ENCODE peak calls at places on chromosomes 12 and 14, in nine cellular contexts. One of them, this sample, is unnamed. For H3K36me3, the result is how much of the 10 kb centered on the place peaks cover.

GRCh38 chr14:67425603-67426002 is 13.6 kb upstream of the PLEK2 start:
- DNase-seq in uterus: no peak
- DNase-seq in lung: no peak
- DNase-seq in left ventricle myocardium inferior: no peak
- DNase-seq in K562: peak
- DNase-seq in upper lobe of right lung: no peak
- DNase-seq in bronchial epithelial cell: no peak
- DNase-seq in effector memory CD4-positive, alpha-beta T cell: no peak
- DNase-seq in HCT116: no peak
- DNase-seq in this sample: no peak

GRCh38 chr14:62844546-62844945 is 200.7 kb downstream of the KCNH5 start:
- DNase-seq in HCT116: no peak
- DNase-seq in uterus: no peak
- DNase-seq in upper lobe of right lung: no peak
- DNase-seq in K562: no peak
- DNase-seq in left ventricle myocardium inferior: no peak
- DNase-seq in lung: no peak
- DNase-seq in bronchial epithelial cell: no peak
- DNase-seq in effector memory CD4-positive, alpha-beta T cell: no peak
- DNase-seq in this sample: no peak

GRCh38 chr12:69388371-69388770 is 28.8 kb downstream of the YEATS4 start:
- DNase-seq in upper lobe of right lung: no peak
- DNase-seq in K562: no peak
- DNase-seq in bronchial epithelial cell: peak
- DNase-seq in lung: no peak
- DNase-seq in HCT116: peak
- DNase-seq in effector memory CD4-positive, alpha-beta T cell: no peak
- DNase-seq in left ventricle myocardium inferior: no peak
- DNase-seq in uterus: no peak
- DNase-seq in this sample: no peak

GRCh38 chr12:52559979-52560378 is 7.0 kb upstream of the KRT71 start:
- DNase-seq in effector memory CD4-positive, alpha-beta T cell: no peak
- DNase-seq in left ventricle myocardium inferior: no peak
- DNase-seq in lung: no peak
- DNase-seq in uterus: no peak
- DNase-seq in bronchial epithelial cell: no peak
- DNase-seq in upper lobe of right lung: no peak
- DNase-seq in K562: no peak
- DNase-seq in HCT116: no peak
- DNase-seq in this sample: no peak

GRCh38 chr12:29082522-29082921 is 66.6 kb upstream of the FAR2 start:
- DNase-seq in HCT116: no peak
- DNase-seq in upper lobe of right lung: no peak
- DNase-seq in effector memory CD4-positive, alpha-beta T cell: no peak
- DNase-seq in K562: no peak
- DNase-seq in bronchial epithelial cell: peak
- DNase-seq in left ventricle myocardium inferior: no peak
- DNase-seq in lung: no peak
- DNase-seq in uterus: no peak
- DNase-seq in this sample: no peak

GRCh38 chr14:72666610-72667009 is 227.3 kb downstream of the DPF3 start:
- DNase-seq in effector memory CD4-positive, alpha-beta T cell: no peak
- DNase-seq in upper lobe of right lung: no peak
- DNase-seq in K562: no peak
- DNase-seq in uterus: no peak
- DNase-seq in lung: no peak
- DNase-seq in HCT116: peak
- DNase-seq in left ventricle myocardium inferior: no peak
- DNase-seq in bronchial epithelial cell: peak
- DNase-seq in this sample: no peak

GRCh38 chr14:60482743-60483142 is 3.1 kb downstream of the C14orf39 start:
- DNase-seq in K562: no peak
- DNase-seq in upper lobe of right lung: no peak
- DNase-seq in left ventricle myocardium inferior: no peak
- DNase-seq in lung: no peak
- DNase-seq in bronchial epithelial cell: peak
- DNase-seq in HCT116: peak
- DNase-seq in uterus: no peak
- DNase-seq in effector memory CD4-positive, alpha-beta T cell: no peak
- DNase-seq in this sample: no peak

GRCh38 chr14:63725786-63726185 is 2.1 kb downstream of the SGPP1 start:
- DNase-seq in HCT116: no peak
- DNase-seq in left ventricle myocardium inferior: no peak
- DNase-seq in K562: no peak
- DNase-seq in uterus: no peak
- DNase-seq in bronchial epithelial cell: no peak
- DNase-seq in upper lobe of right lung: no peak
- DNase-seq in effector memory CD4-positive, alpha-beta T cell: no peak
- DNase-seq in lung: no peak
- DNase-seq in this sample: no peak

GRCh38 chr12:63752283-63752682 is 27.4 kb upstream of the RXYLT1 start:
- DNase-seq in effector memory CD4-positive, alpha-beta T cell: no peak
- DNase-seq in upper lobe of right lung: no peak
- DNase-seq in HCT116: no peak
- DNase-seq in K562: no peak
- DNase-seq in lung: no peak
- DNase-seq in left ventricle myocardium inferior: no peak
- DNase-seq in uterus: no peak
- DNase-seq in bronchial epithelial cell: no peak
- DNase-seq in this sample: no peak

GRCh38 chr12:62640910-62641448 is 174.4 kb downstream of the MON2 start:
- DNase-seq in lung: no peak
- DNase-seq in K562: no peak
- DNase-seq in uterus: no peak
- DNase-seq in HCT116: no peak
- DNase-seq in left ventricle myocardium inferior: no peak
- DNase-seq in bronchial epithelial cell: no peak
- DNase-seq in upper lobe of right lung: no peak
- DNase-seq in effector memory CD4-positive, alpha-beta T cell: no peak
- DNase-seq in this sample: no peak

GRCh38 chr12:19933924-19934323 is 434.4 kb upstream of the PDE3A start:
- DNase-seq in K562: no peak
- DNase-seq in lung: no peak
- DNase-seq in uterus: no peak
- DNase-seq in effector memory CD4-positive, alpha-beta T cell: no peak
- DNase-seq in HCT116: no peak
- DNase-seq in upper lobe of right lung: no peak
- DNase-seq in bronchial epithelial cell: no peak
- DNase-seq in left ventricle myocardium inferior: no peak
- DNase-seq in this sample: no peak

GRCh38 chr12:69241444-69242092 is 2.2 kb downstream of the CPSF6 start:
- DNase-seq in left ventricle myocardium inferior: no peak
- DNase-seq in lung: no peak
- DNase-seq in uterus: no peak
- DNase-seq in K562: no peak
- DNase-seq in HCT116: no peak
- DNase-seq in upper lobe of right lung: no peak
- DNase-seq in effector memory CD4-positive, alpha-beta T cell: no peak
- DNase-seq in bronchial epithelial cell: peak
- DNase-seq in this sample: no peak

GRCh38 chr12:92796650-92797049 is 93.9 kb downstream of the PLEKHG7 start:
- DNase-seq in uterus: no peak
- DNase-seq in lung: no peak
- DNase-seq in bronchial epithelial cell: peak
- DNase-seq in effector memory CD4-positive, alpha-beta T cell: no peak
- DNase-seq in HCT116: no peak
- DNase-seq in left ventricle myocardium inferior: no peak
- DNase-seq in K562: no peak
- DNase-seq in upper lobe of right lung: no peak
- DNase-seq in this sample: no peak

GRCh38 chr14:31137214-31137889 is 70.2 kb downstream of the HECTD1 start:
- DNase-seq in lung: no peak
- DNase-seq in HCT116: peak
- DNase-seq in K562: no peak
- DNase-seq in uterus: no peak
- DNase-seq in effector memory CD4-positive, alpha-beta T cell: no peak
- DNase-seq in bronchial epithelial cell: peak
- DNase-seq in left ventricle myocardium inferior: no peak
- DNase-seq in upper lobe of right lung: no peak
- DNase-seq in this sample: no peak
- H3K36me3 ChIP-seq in lung: under half
- H3K36me3 ChIP-seq in HCT116: under half
- H3K36me3 ChIP-seq in K562: half or more
- H3K36me3 ChIP-seq in uterus: under half
- H3K36me3 ChIP-seq in effector memory CD4-positive, alpha-beta T cell: half or more
- H3K36me3 ChIP-seq in bronchial epithelial cell: under half
- H3K36me3 ChIP-seq in left ventricle myocardium inferior: half or more
- H3K36me3 ChIP-seq in upper lobe of right lung: half or more
- H3K36me3 ChIP-seq in this sample: half or more

GRCh38 chr12:84696281-84696680 is 216.3 kb downstream of the SLC6A15 start:
- DNase-seq in uterus: no peak
- DNase-seq in effector memory CD4-positive, alpha-beta T cell: no peak
- DNase-seq in upper lobe of right lung: no peak
- DNase-seq in HCT116: no peak
- DNase-seq in K562: no peak
- DNase-seq in lung: no peak
- DNase-seq in left ventricle myocardium inferior: no peak
- DNase-seq in bronchial epithelial cell: no peak
- DNase-seq in this sample: no peak
- H3K4me3 ChIP-seq in uterus: no peak
- H3K4me3 ChIP-seq in effector memory CD4-positive, alpha-beta T cell: no peak
- H3K4me3 ChIP-seq in upper lobe of right lung: no peak
- H3K4me3 ChIP-seq in HCT116: no peak
- H3K4me3 ChIP-seq in K562: no peak
- H3K4me3 ChIP-seq in lung: no peak
- H3K4me3 ChIP-seq in left ventricle myocardium inferior: no peak
- H3K4me3 ChIP-seq in bronchial epithelial cell: no peak
- H3K4me3 ChIP-seq in this sample: no peak

DNA sequence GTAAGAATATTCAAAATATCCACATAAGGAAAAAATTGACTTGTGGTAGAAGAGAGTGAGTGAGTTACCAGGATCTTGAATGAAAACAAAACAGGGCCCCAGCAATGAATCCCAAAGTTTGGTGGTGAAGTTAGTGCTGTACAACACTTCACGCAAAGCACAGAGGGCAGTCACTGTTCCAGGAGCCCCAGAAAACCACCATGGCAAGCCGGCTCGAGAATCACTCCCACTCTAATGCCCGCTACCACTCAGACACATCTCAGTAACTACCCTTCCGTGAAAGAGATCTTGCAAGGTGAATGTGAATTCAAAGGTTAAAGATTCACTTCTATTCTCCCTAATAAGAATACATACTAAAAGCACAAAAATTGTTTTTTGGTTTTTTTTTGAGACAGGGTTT is 30.1 kb downstream of the CLIP1 start:
- DNase-seq in effector memory CD4-positive, alpha-beta T cell: no peak
- DNase-seq in K562: no peak
- DNase-seq in upper lobe of right lung: no peak
- DNase-seq in bronchial epithelial cell: no peak
- DNase-seq in lung: no peak
- DNase-seq in HCT116: no peak
- DNase-seq in left ventricle myocardium inferior: no peak
- DNase-seq in uterus: no peak
- DNase-seq in this sample: no peak
- H3K36me3 ChIP-seq in effector memory CD4-positive, alpha-beta T cell: under half
- H3K36me3 ChIP-seq in K562: under half
- H3K36me3 ChIP-seq in upper lobe of right lung: under half
- H3K36me3 ChIP-seq in bronchial epithelial cell: under half
- H3K36me3 ChIP-seq in lung: under half
- H3K36me3 ChIP-seq in HCT116: under half
- H3K36me3 ChIP-seq in left ventricle myocardium inferior: under half
- H3K36me3 ChIP-seq in uterus: under half
- H3K36me3 ChIP-seq in this sample: under half

GRCh38 chr12:48994224-48995060 is 4.7 kb downstream of the DDN start:
- DNase-seq in bronchial epithelial cell: no peak
- DNase-seq in HCT116: no peak
- DNase-seq in uterus: no peak
- DNase-seq in effector memory CD4-positive, alpha-beta T cell: no peak
- DNase-seq in left ventricle myocardium inferior: no peak
- DNase-seq in K562: no peak
- DNase-seq in lung: no peak
- DNase-seq in upper lobe of right lung: no peak
- DNase-seq in this sample: no peak
- H3K4me3 ChIP-seq in bronchial epithelial cell: no peak
- H3K4me3 ChIP-seq in HCT116: no peak
- H3K4me3 ChIP-seq in uterus: no peak
- H3K4me3 ChIP-seq in effector memory CD4-positive, alpha-beta T cell: no peak
- H3K4me3 ChIP-seq in left ventricle myocardium inferior: peak
- H3K4me3 ChIP-seq in K562: no peak
- H3K4me3 ChIP-seq in lung: no peak
- H3K4me3 ChIP-seq in upper lobe of right lung: no peak
- H3K4me3 ChIP-seq in this sample: no peak

GRCh38 chr12:95204141-95204866 is 13.0 kb downstream of the FGD6 start:
- DNase-seq in K562: peak
- DNase-seq in effector memory CD4-positive, alpha-beta T cell: no peak
- DNase-seq in lung: peak
- DNase-seq in upper lobe of right lung: no peak
- DNase-seq in bronchial epithelial cell: peak
- DNase-seq in HCT116: peak
- DNase-seq in left ventricle myocardium inferior: no peak
- DNase-seq in uterus: peak
- DNase-seq in this sample: no peak
- H3K36me3 ChIP-seq in K562: under half
- H3K36me3 ChIP-seq in effector memory CD4-positive, alpha-beta T cell: under half
- H3K36me3 ChIP-seq in lung: under half
- H3K36me3 ChIP-seq in upper lobe of right lung: under half
- H3K36me3 ChIP-seq in bronchial epithelial cell: under half
- H3K36me3 ChIP-seq in HCT116: under half
- H3K36me3 ChIP-seq in left ventricle myocardium inferior: under half
- H3K36me3 ChIP-seq in uterus: under half
- H3K36me3 ChIP-seq in this sample: under half